ENCODE peak calls at places on chromosome X, in five cellular contexts. O is endodermal cell, B is NCI-H2081, F is spleen, V is AG04450. I is an unnamed sample.

GRCh38 chrX:70096052-70096451 is 33.8 kb downstream of the OTUD6A start:
- DNase-seq in F (no peak), O (peak; percentile 67), V (no peak), B (no peak), I (peak; percentile 20)

GRCh38 chrX:95057341-95057740 is 1383.3 kb downstream of the FAM133A start:
- DNase-seq in V (no peak), B (no peak), O (no peak), F (no peak), I (peak; percentile 26)

GRCh38 chrX:69173906-69174305 is 8.7 kb upstream of the PJA1 start:
- DNase-seq in O (peak; percentile 65), F (no peak), V (no peak), B (no peak), I (no peak)

GRCh38 chrX:2371026-2371778 is 129.6 kb downstream of the DHRSX start:
- DNase-seq in O (peak; percentile 69), V (no peak), F (no peak), B (no peak), I (no peak)

GRCh38 chrX:53716328-53717088 is 30.0 kb upstream of the HUWE1 start:
- DNase-seq in F (no peak), V (no peak), B (no peak), O (no peak), I (peak; percentile 60)

GRCh38 chrX:45714864-45715263 is 514.2 kb upstream of the DIPK2B start:
- DNase-seq in B (no peak), O (no peak), F (no peak), V (no peak), I (peak; percentile 79)

GRCh38 chrX:139762400-139763183 is 54.6 kb upstream of the MCF2 start:
- DNase-seq in B (no peak), V (no peak), O (no peak), F (no peak), I (no peak)

GRCh38 chrX:100829730-100830129 is 9.5 kb downstream of the CSTF2 start:
- DNase-seq in O (no peak), F (no peak), B (no peak), V (no peak), I (peak; percentile 65)

GRCh38 chrX:8341814-8342590 is 122.6 kb upstream of the VCX3B start:
- DNase-seq in B (no peak), F (no peak), V (no peak), O (no peak), I (no peak)

GRCh38 chrX:101415180-101416130 is 7.4 kb downstream of the HNRNPH2 start:
- DNase-seq in O (peak; percentile 59), F (no peak), V (peak; percentile 63), B (peak; percentile 61), I (peak; percentile 65)

GRCh38 chrX:9279271-9279596 is 185.6 kb upstream of the TBL1X start:
- DNase-seq in B (no peak), O (no peak), F (no peak), V (no peak), I (peak; percentile 1)

GRCh38 chrX:47752685-47753084 is 84.0 kb upstream of the ZNF81 start:
- DNase-seq in V (no peak), B (no peak), F (no peak), O (no peak), I (no peak)

GRCh38 chrX:147602297-147602696 is 309.4 kb upstream of the FMR1 start:
- DNase-seq in B (no peak), V (no peak), O (no peak), F (no peak), I (no peak)

GRCh38 chrX:139967300-139967699 is 2.0 kb upstream of the CXorf66 start:
- DNase-seq in O (peak; percentile 56), V (no peak), F (no peak), B (no peak), I (peak; percentile 8)

GRCh38 chrX:10050481-10050880 is 83.3 kb downstream of the CLDN34 start:
- DNase-seq in O (peak; percentile 76), B (no peak), V (no peak), F (no peak), I (no peak)

GRCh38 chrX:104166735-104167436 is 633 bp downstream of the FAM199X start:
- DNase-seq in O (no peak), V (no peak), F (no peak), B (no peak), I (peak; percentile 18)

GRCh38 chrX:121256653-121257052 is 209.2 kb downstream of the GLUD2 start:
- DNase-seq in B (no peak), V (no peak), O (no peak), F (no peak), I (peak; percentile 10)

GRCh38 chrX:2325076-2325784 is 175.5 kb downstream of the DHRSX start:
- DNase-seq in B (no peak), V (peak; percentile 18), O (peak; percentile 70), F (peak; percentile 92), I (no peak)

GRCh38 chrX:153495903-153496629 is 1.3 kb downstream of the BGN start:
- DNase-seq in V (no peak), F (no peak), B (no peak), O (no peak), I (no peak)

GRCh38 chrX:50680990-50681389 is 133.0 kb downstream of the SHROOM4 start:
- DNase-seq in F (no peak), B (no peak), O (peak; percentile 75), V (no peak), I (no peak)

GRCh38 chrX:119606508-119607389 is 525 bp upstream of the NKRF start:
- DNase-seq in O (no peak), V (no peak), F (no peak), B (no peak), I (no peak)

GRCh38 chrX:31124536-31124935 is 52.7 kb upstream of the FTHL17 start:
- DNase-seq in F (no peak), V (no peak), O (no peak), B (peak; percentile 30), I (no peak)

GRCh38 chrX:153768311-153769157 is 4.5 kb downstream of the PLXNB3 start:
- DNase-seq in B (no peak), F (peak; percentile 77), V (no peak), O (peak; percentile 56), I (no peak)

GRCh38 chrX:16796298-16796697 is 10.0 kb downstream of the TXLNG start:
- DNase-seq in F (no peak), V (no peak), B (no peak), O (no peak), I (no peak)

GRCh38 chrX:139798701-139799100 is 90.7 kb upstream of the MCF2 start:
- DNase-seq in V (no peak), B (no peak), F (no peak), O (no peak), I (no peak)

GRCh38 chrX:130084651-130085237 is 25.6 kb downstream of the ELF4 start:
- DNase-seq in V (no peak), O (no peak), B (no peak), F (no peak), I (no peak)

GRCh38 chrX:3184176-3184930 is 143.1 kb downstream of the ARSF start:
- DNase-seq in B (no peak), O (no peak), F (no peak), V (peak; percentile 88), I (peak; percentile 76)

GRCh38 chrX:136115909-136116297 is 31.4 kb upstream of the FHL1 start:
- DNase-seq in O (no peak), F (no peak), B (no peak), V (no peak), I (no peak)

GRCh38 chrX:7205037-7205577 is 57.2 kb upstream of the PUDP start:
- DNase-seq in B (no peak), O (no peak), F (no peak), V (no peak), I (no peak)

GRCh38 chrX:130058667-130059066 is 51.6 kb downstream of the ELF4 start:
- DNase-seq in B (no peak), V (no peak), O (no peak), F (no peak), I (no peak)

GRCh38 chrX:39504850-39505259 is 592.9 kb downstream of the BCOR start:
- DNase-seq in O (no peak), B (no peak), V (no peak), F (no peak), I (peak; percentile 8)

GRCh38 chrX:48818098-48818497 is 8.2 kb upstream of the ERAS start:
- DNase-seq in V (no peak), B (no peak), F (no peak), O (no peak), I (no peak)

GRCh38 chrX:12770440-12770839 is 20.8 kb upstream of the PRPS2 start:
- DNase-seq in B (peak; percentile 32), O (no peak), V (no peak), F (no peak), I (peak; percentile 12)

GRCh38 chrX:53223955-53224859 is 800 bp downstream of the KDM5C start:
- DNase-seq in F (peak; percentile 90), O (no peak), B (no peak), V (peak; percentile 10), I (peak; percentile 49)

GRCh38 chrX:124005220-124005619 is 43.7 kb downstream of the STAG2 start:
- DNase-seq in O (no peak), V (no peak), B (no peak), F (no peak), I (no peak)

GRCh38 chrX:41526925-41527324 is 79.8 kb downstream of the NYX start:
- DNase-seq in F (no peak), V (no peak), B (no peak), O (no peak), I (peak; percentile 74)

GRCh38 chrX:39195156-39195555 is 393.9 kb downstream of the MID1IP1 start:
- DNase-seq in O (peak; percentile 60), V (no peak), B (no peak), F (no peak), I (no peak)

GRCh38 chrX:22126311-22126710 is 94.2 kb downstream of the PHEX start:
- DNase-seq in F (no peak), B (no peak), O (no peak), V (no peak), I (no peak)

GRCh38 chrX:80812176-80812575 is 2.5 kb upstream of the BRWD3 start:
- DNase-seq in B (no peak), V (no peak), F (peak; percentile 79), O (peak; percentile 75), I (peak; percentile 26)

I was measured in EL.